ENCODE peak calls at places on chromosomes 16 and 17, in six cellular contexts. S is stimulated activated effector memory CD8-positive, alpha-beta T cell treated with anti-CD3 and anti-CD28 coated beads, Interleukin-12 subunit alpha, Interleukin-12 subunit beta, amount 100 ng/mL, for 72 hours; H is RPMI8226; R is iPS-NIHi11; U is ACHN; L is AG04450. P is an unnamed sample.

GRCh38 chr16:27737513-27737912 is 187.6 kb downstream of the KATNIP start:
- DNase-seq in R (no peak), S (no peak), L (no peak), U (no peak), H (no peak), P (no peak)

GRCh38 chr17:6574689-6575595 is 18.6 kb upstream of the PITPNM3 start:
- DNase-seq in R (peak), H (no peak), U (no peak), S (peak), L (peak), P (no peak)

GRCh38 chr17:28567604-28568003 is 3.7 kb downstream of the PIGS start:
- DNase-seq in H (peak), L (no peak), S (no peak), R (no peak), U (no peak), P (no peak)

GRCh38 chr17:59561042-59561441 is 4.4 kb upstream of the DHX40 start:
- DNase-seq in S (no peak), U (peak), R (peak), L (no peak), H (peak), P (no peak)

GRCh38 chr16:87780385-87780989 is 14.7 kb upstream of the KLHDC4 start:
- DNase-seq in L (no peak), U (no peak), H (peak), R (no peak), S (peak), P (peak)

GRCh38 chr16:87274808-87275207 is 42.4 kb downstream of the C16orf95 start:
- DNase-seq in L (no peak), U (no peak), S (no peak), H (no peak), R (no peak), P (no peak)

GRCh38 chr17:5516060-5516792 is 29.9 kb downstream of the MIS12 start:
- DNase-seq in H (no peak), R (no peak), L (peak), S (no peak), U (peak), P (no peak)

GRCh38 chr16:50584033-50584722 is 36.0 kb downstream of the NKD1 start:
- DNase-seq in U (no peak), S (no peak), L (no peak), R (no peak), H (no peak), P (no peak)

GRCh38 chr16:85788819-85789218 is 10.5 kb downstream of the EMC8 start:
- DNase-seq in U (no peak), R (no peak), L (no peak), S (no peak), H (no peak), P (no peak)

P was measured in SHP77 treated with DMSO at 0.1 percent for 48 hours.